ENCODE peak calls at places on chromosomes 4 and X, in six cellular contexts. U is AG08395; A is activated gamma-delta T cell treated with Interleukin-2 at 50 U/mL for 16 hours; G is H9; R is colonic mucosa; W is naive thymus-derived CD8-positive, alpha-beta T cell. M is an unnamed sample.

GRCh38 chr4:2044119-2044485 is 15.0 kb upstream of the NAT8L start:
- DNase-seq in G (no peak), U (no peak), W (no peak), A (no peak), R (no peak), M (no peak)

GRCh38 chr4:27276322-27277073 is 415.9 kb downstream of the STIM2 start:
- DNase-seq in A (no peak), R (peak), U (no peak), G (no peak), W (no peak), M (no peak)

GRCh38 chr4:180234730-180235129 is 2008.5 kb upstream of the TENM3 start:
- DNase-seq in G (no peak), R (no peak), W (no peak), U (no peak), A (no peak), M (no peak)

GRCh38 chr4:140078366-140078765 is 75.6 kb downstream of the MAML3 start:
- DNase-seq in A (no peak), U (peak), G (peak), W (no peak), R (no peak), M (no peak)

GRCh38 chr4:98631506-98631905 is 26.9 kb downstream of the TSPAN5 start:
- DNase-seq in W (no peak), G (no peak), A (no peak), R (no peak), U (no peak), M (no peak)

GRCh38 chrX:121570072-121570841 is 522.8 kb downstream of the GLUD2 start:
- DNase-seq in R (no peak), U (no peak), A (no peak), W (no peak), G (no peak), M (peak)

GRCh38 chr4:143641406-143641805 is 59.1 kb downstream of the FREM3 start:
- DNase-seq in R (no peak), G (no peak), A (no peak), W (no peak), U (no peak), M (peak)

GRCh38 chrX:103727115-103727514 is 16.4 kb downstream of the TMEM31 start:
- DNase-seq in G (no peak), U (no peak), W (no peak), A (no peak), R (no peak), M (no peak)

GRCh38 chr4:5956285-5957021 is 61.8 kb downstream of the C4orf50 start:
- DNase-seq in R (no peak), G (peak), A (no peak), U (no peak), W (no peak), M (no peak)

GRCh38 chr4:132670557-132670956 is 478.5 kb upstream of the PCDH10 start:
- DNase-seq in W (no peak), G (no peak), A (no peak), U (no peak), R (no peak), M (no peak)

GRCh38 chrX:50168305-50168704 is 32.5 kb downstream of the AKAP4 start:
- DNase-seq in U (no peak), A (no peak), W (no peak), R (no peak), G (no peak), M (peak)

GRCh38 chr4:182231080-182231479 is 12.1 kb upstream of the TENM3 start:
- DNase-seq in W (no peak), R (no peak), A (no peak), G (no peak), U (no peak), M (no peak)

GRCh38 chrX:45150821-45151220 is 49.9 kb downstream of the DIPK2B start:
- DNase-seq in U (no peak), A (no peak), G (no peak), R (no peak), W (no peak), M (no peak)

GRCh38 chr4:128345650-128346049 is 58.0 kb upstream of the PGRMC2 start:
- DNase-seq in R (no peak), W (no peak), A (no peak), U (no peak), G (no peak), M (no peak)

GRCh38 chr4:2928242-2929155 is 34.7 kb downstream of the NOP14 start:
- DNase-seq in U (no peak), R (no peak), G (peak), W (no peak), A (no peak), M (no peak)

GRCh38 chrX:153649178-153649914 is 2.3 kb downstream of the DUSP9 start:
- DNase-seq in A (peak), W (no peak), G (peak), R (no peak), U (peak), M (no peak)

GRCh38 chr4:108861339-108861738 is 98.5 kb upstream of the ETNPPL start:
- DNase-seq in A (no peak), R (no peak), G (peak), W (no peak), U (no peak), M (peak)